ENCODE peak calls at places on chromosome 17, in eight cellular contexts. One of them, this sample, is unnamed.

GRCh38 chr17:7884581-7885356 is 3.8 kb upstream of the CHD3 start:
- DNase-seq in endodermal cell: peak; percentile 65
- DNase-seq in neural progenitor cell: peak; percentile 48
- DNase-seq in CD4-positive, alpha-beta T cell: peak; percentile 34
- DNase-seq in ovary: peak; percentile 34
- DNase-seq in effector memory CD4-positive, alpha-beta T cell: peak; percentile 43
- DNase-seq in pancreas: no peak
- DNase-seq in CD4-positive, CD25-positive, alpha-beta regulatory T cell: peak; percentile 36
- DNase-seq in this sample: peak; percentile 22

GRCh38 chr17:48113201-48113676 is 5.7 kb downstream of the SNX11 start:
- DNase-seq in endodermal cell: no peak
- DNase-seq in CD4-positive, CD25-positive, alpha-beta regulatory T cell: peak; percentile 87
- DNase-seq in ovary: no peak
- DNase-seq in neural progenitor cell: no peak
- DNase-seq in CD4-positive, alpha-beta T cell: peak; percentile 61
- DNase-seq in pancreas: no peak
- DNase-seq in effector memory CD4-positive, alpha-beta T cell: no peak
- DNase-seq in this sample: peak; percentile 57

GRCh38 chr17:31251075-31251474 is 46.0 kb downstream of the OMG start:
- DNase-seq in CD4-positive, CD25-positive, alpha-beta regulatory T cell: no peak
- DNase-seq in ovary: no peak
- DNase-seq in pancreas: no peak
- DNase-seq in neural progenitor cell: no peak
- DNase-seq in CD4-positive, alpha-beta T cell: no peak
- DNase-seq in effector memory CD4-positive, alpha-beta T cell: no peak
- DNase-seq in endodermal cell: no peak
- DNase-seq in this sample: no peak

GRCh38 chr17:10169274-10169673 is 29.1 kb downstream of the GAS7 start:
- DNase-seq in CD4-positive, CD25-positive, alpha-beta regulatory T cell: no peak
- DNase-seq in pancreas: no peak
- DNase-seq in neural progenitor cell: no peak
- DNase-seq in endodermal cell: no peak
- DNase-seq in ovary: no peak
- DNase-seq in effector memory CD4-positive, alpha-beta T cell: no peak
- DNase-seq in CD4-positive, alpha-beta T cell: no peak
- DNase-seq in this sample: no peak

GRCh38 chr17:80989586-80989913 is 2.1 kb upstream of the CHMP6 start:
- DNase-seq in CD4-positive, CD25-positive, alpha-beta regulatory T cell: no peak
- DNase-seq in effector memory CD4-positive, alpha-beta T cell: no peak
- DNase-seq in CD4-positive, alpha-beta T cell: no peak
- DNase-seq in pancreas: no peak
- DNase-seq in neural progenitor cell: no peak
- DNase-seq in ovary: no peak
- DNase-seq in endodermal cell: no peak
- DNase-seq in this sample: no peak

GRCh38 chr17:4187076-4187475 is 44.1 kb downstream of the CYB5D2 start:
- DNase-seq in CD4-positive, alpha-beta T cell: no peak
- DNase-seq in pancreas: no peak
- DNase-seq in endodermal cell: peak; percentile 88
- DNase-seq in effector memory CD4-positive, alpha-beta T cell: no peak
- DNase-seq in neural progenitor cell: peak; percentile 20
- DNase-seq in ovary: peak; percentile 66
- DNase-seq in CD4-positive, CD25-positive, alpha-beta regulatory T cell: no peak
- DNase-seq in this sample: no peak

GRCh38 chr17:21278304-21279197 is 6.0 kb upstream of the MAP2K3 start:
- DNase-seq in CD4-positive, CD25-positive, alpha-beta regulatory T cell: peak; percentile 92
- DNase-seq in endodermal cell: no peak
- DNase-seq in neural progenitor cell: no peak
- DNase-seq in pancreas: peak; percentile 49
- DNase-seq in effector memory CD4-positive, alpha-beta T cell: no peak
- DNase-seq in ovary: no peak
- DNase-seq in CD4-positive, alpha-beta T cell: peak; percentile 60
- DNase-seq in this sample: no peak

GRCh38 chr17:27446569-27447301 is 9.5 kb upstream of the KSR1 start:
- DNase-seq in CD4-positive, CD25-positive, alpha-beta regulatory T cell: no peak
- DNase-seq in endodermal cell: no peak
- DNase-seq in neural progenitor cell: no peak
- DNase-seq in pancreas: no peak
- DNase-seq in effector memory CD4-positive, alpha-beta T cell: no peak
- DNase-seq in CD4-positive, alpha-beta T cell: no peak
- DNase-seq in ovary: no peak
- DNase-seq in this sample: no peak

GRCh38 chr17:48520631-48521045 is 10.2 kb downstream of the HOXB1 start:
- DNase-seq in neural progenitor cell: peak; percentile 68
- DNase-seq in effector memory CD4-positive, alpha-beta T cell: no peak
- DNase-seq in pancreas: no peak
- DNase-seq in CD4-positive, CD25-positive, alpha-beta regulatory T cell: no peak
- DNase-seq in endodermal cell: peak; percentile 68
- DNase-seq in CD4-positive, alpha-beta T cell: no peak
- DNase-seq in ovary: no peak
- DNase-seq in this sample: no peak

GRCh38 chr17:32822996-32823395 is 53.9 kb downstream of the MYO1D start:
- DNase-seq in endodermal cell: no peak
- DNase-seq in CD4-positive, alpha-beta T cell: no peak
- DNase-seq in CD4-positive, CD25-positive, alpha-beta regulatory T cell: no peak
- DNase-seq in effector memory CD4-positive, alpha-beta T cell: no peak
- DNase-seq in neural progenitor cell: no peak
- DNase-seq in ovary: no peak
- DNase-seq in pancreas: no peak
- DNase-seq in this sample: no peak

GRCh38 chr17:31148205-31148604 is 53.4 kb downstream of the NF1 start:
- DNase-seq in CD4-positive, alpha-beta T cell: no peak
- DNase-seq in endodermal cell: no peak
- DNase-seq in ovary: no peak
- DNase-seq in effector memory CD4-positive, alpha-beta T cell: no peak
- DNase-seq in neural progenitor cell: no peak
- DNase-seq in CD4-positive, CD25-positive, alpha-beta regulatory T cell: no peak
- DNase-seq in pancreas: no peak
- DNase-seq in this sample: no peak

GRCh38 chr17:28145348-28145747 is 102.9 kb downstream of the NLK start:
- DNase-seq in CD4-positive, CD25-positive, alpha-beta regulatory T cell: no peak
- DNase-seq in effector memory CD4-positive, alpha-beta T cell: no peak
- DNase-seq in pancreas: no peak
- DNase-seq in ovary: no peak
- DNase-seq in neural progenitor cell: no peak
- DNase-seq in endodermal cell: no peak
- DNase-seq in CD4-positive, alpha-beta T cell: no peak
- DNase-seq in this sample: no peak

GRCh38 chr17:35865412-35866355 is 3.0 kb downstream of the HEATR9 start:
- DNase-seq in pancreas: no peak
- DNase-seq in ovary: no peak
- DNase-seq in CD4-positive, alpha-beta T cell: no peak
- DNase-seq in effector memory CD4-positive, alpha-beta T cell: no peak
- DNase-seq in neural progenitor cell: no peak
- DNase-seq in endodermal cell: no peak
- DNase-seq in CD4-positive, CD25-positive, alpha-beta regulatory T cell: no peak
- DNase-seq in this sample: no peak

GRCh38 chr17:6077746-6078145 is 7.6 kb downstream of the WSCD1 start:
- DNase-seq in effector memory CD4-positive, alpha-beta T cell: no peak
- DNase-seq in neural progenitor cell: peak; percentile 81
- DNase-seq in CD4-positive, CD25-positive, alpha-beta regulatory T cell: no peak
- DNase-seq in ovary: no peak
- DNase-seq in pancreas: no peak
- DNase-seq in CD4-positive, alpha-beta T cell: no peak
- DNase-seq in endodermal cell: no peak
- DNase-seq in this sample: no peak

DNA sequence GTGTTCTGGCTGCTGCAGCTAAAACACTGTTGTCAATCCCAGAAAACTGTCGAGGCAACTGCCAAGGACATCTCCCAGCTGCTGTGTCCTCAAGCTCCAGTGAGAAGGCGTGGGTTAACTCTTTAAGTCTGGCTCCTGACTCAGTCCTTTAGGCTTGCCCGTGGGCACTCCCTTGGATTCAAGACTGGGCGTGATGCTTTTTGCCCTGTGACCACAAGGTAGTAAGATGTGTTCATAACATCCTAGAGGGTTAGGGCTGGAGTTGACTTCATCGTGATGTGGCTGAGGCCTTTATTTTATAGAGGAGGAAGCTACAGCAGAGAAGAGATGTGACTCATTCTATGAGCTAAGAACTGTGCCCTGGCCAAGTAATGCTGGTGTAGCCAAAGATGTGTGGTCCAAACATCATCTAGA is 50.9 kb upstream of the TEKT3 start:
- DNase-seq in CD4-positive, CD25-positive, alpha-beta regulatory T cell: no peak
- DNase-seq in neural progenitor cell: no peak
- DNase-seq in pancreas: no peak
- DNase-seq in endodermal cell: no peak
- DNase-seq in CD4-positive, alpha-beta T cell: no peak
- DNase-seq in ovary: no peak
- DNase-seq in effector memory CD4-positive, alpha-beta T cell: no peak
- DNase-seq in this sample: no peak
- H3K27me3 ChIP-seq in CD4-positive, CD25-positive, alpha-beta regulatory T cell: peaks cover 5% of the 10 kb centered on the region
- H3K27me3 ChIP-seq in neural progenitor cell: no peaks in the 10 kb centered on the region
- H3K27me3 ChIP-seq in pancreas: no peaks in the 10 kb centered on the region
- H3K27me3 ChIP-seq in endodermal cell: no peaks in the 10 kb centered on the region
- H3K27me3 ChIP-seq in CD4-positive, alpha-beta T cell: peaks cover 4% of the 10 kb centered on the region
- H3K27me3 ChIP-seq in ovary: no peaks in the 10 kb centered on the region
- H3K27me3 ChIP-seq in effector memory CD4-positive, alpha-beta T cell: no peaks in the 10 kb centered on the region
- H3K27me3 ChIP-seq in this sample: no peaks in the 10 kb centered on the region

DNA sequence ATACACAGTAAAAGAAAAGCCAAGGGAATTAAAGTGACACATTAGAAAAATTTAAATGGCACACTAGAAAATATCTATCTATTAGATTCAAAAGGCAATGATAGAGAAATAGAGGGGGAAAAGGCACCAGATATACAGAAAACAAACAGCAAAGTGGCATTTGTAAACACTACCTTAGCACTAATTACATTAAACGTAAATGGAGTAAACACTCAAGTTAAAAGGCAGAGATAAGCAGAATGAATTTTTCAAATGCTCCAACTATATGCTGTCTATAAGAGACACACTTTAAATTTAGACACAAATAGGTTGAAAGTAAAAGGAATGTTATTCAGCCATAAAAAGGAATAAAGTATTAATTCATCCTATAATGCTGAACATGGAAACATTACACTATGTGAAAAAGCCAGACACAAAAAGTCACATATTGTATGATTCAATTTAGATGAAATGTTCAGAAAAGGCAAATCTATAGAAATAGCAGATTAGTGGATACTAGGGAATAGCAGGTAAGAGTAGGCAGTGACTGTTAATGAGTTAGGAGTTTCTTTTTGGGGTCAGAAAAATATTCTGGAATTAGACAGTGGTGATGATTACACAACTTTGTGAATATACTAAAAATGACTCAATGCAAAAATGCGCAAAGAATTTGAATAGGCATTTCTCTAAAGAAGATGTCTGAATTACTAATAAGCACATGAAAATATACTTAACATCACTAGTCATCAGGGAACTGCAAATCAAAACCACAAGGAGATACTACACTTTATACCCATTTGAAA is 92.4 kb downstream of the BRIP1 start:
- DNase-seq in endodermal cell: no peak
- DNase-seq in effector memory CD4-positive, alpha-beta T cell: no peak
- DNase-seq in ovary: no peak
- DNase-seq in neural progenitor cell: no peak
- DNase-seq in CD4-positive, CD25-positive, alpha-beta regulatory T cell: no peak
- DNase-seq in CD4-positive, alpha-beta T cell: no peak
- DNase-seq in pancreas: no peak
- DNase-seq in this sample: no peak
- H3K27me3 ChIP-seq in endodermal cell: no peaks in the 10 kb centered on the region
- H3K27me3 ChIP-seq in effector memory CD4-positive, alpha-beta T cell: no peaks in the 10 kb centered on the region
- H3K27me3 ChIP-seq in ovary: no peaks in the 10 kb centered on the region
- H3K27me3 ChIP-seq in neural progenitor cell: no peaks in the 10 kb centered on the region
- H3K27me3 ChIP-seq in CD4-positive, CD25-positive, alpha-beta regulatory T cell: no peaks in the 10 kb centered on the region
- H3K27me3 ChIP-seq in CD4-positive, alpha-beta T cell: no peaks in the 10 kb centered on the region
- H3K27me3 ChIP-seq in pancreas: no peaks in the 10 kb centered on the region
- H3K27me3 ChIP-seq in this sample: no peaks in the 10 kb centered on the region

GRCh38 chr17:79361221-79361734 is 249.6 kb downstream of the RBFOX3 start:
- DNase-seq in effector memory CD4-positive, alpha-beta T cell: no peak
- DNase-seq in pancreas: no peak
- DNase-seq in neural progenitor cell: no peak
- DNase-seq in endodermal cell: no peak
- DNase-seq in CD4-positive, CD25-positive, alpha-beta regulatory T cell: no peak
- DNase-seq in CD4-positive, alpha-beta T cell: no peak
- DNase-seq in ovary: no peak
- DNase-seq in this sample: no peak
- H3K27me3 ChIP-seq in effector memory CD4-positive, alpha-beta T cell: no peaks in the 10 kb centered on the region
- H3K27me3 ChIP-seq in pancreas: no peaks in the 10 kb centered on the region
- H3K27me3 ChIP-seq in neural progenitor cell: no peaks in the 10 kb centered on the region
- H3K27me3 ChIP-seq in endodermal cell: no peaks in the 10 kb centered on the region
- H3K27me3 ChIP-seq in CD4-positive, CD25-positive, alpha-beta regulatory T cell: no peaks in the 10 kb centered on the region
- H3K27me3 ChIP-seq in CD4-positive, alpha-beta T cell: peaks cover 12% of the 10 kb centered on the region
- H3K27me3 ChIP-seq in ovary: no peaks in the 10 kb centered on the region
- H3K27me3 ChIP-seq in this sample: peaks cover 1% of the 10 kb centered on the region

GRCh38 chr17:57720636-57721035 is 24.5 kb downstream of the CCDC182 start:
- DNase-seq in CD4-positive, alpha-beta T cell: no peak
- DNase-seq in endodermal cell: no peak
- DNase-seq in pancreas: no peak
- DNase-seq in neural progenitor cell: no peak
- DNase-seq in effector memory CD4-positive, alpha-beta T cell: no peak
- DNase-seq in CD4-positive, CD25-positive, alpha-beta regulatory T cell: no peak
- DNase-seq in ovary: no peak
- DNase-seq in this sample: no peak
- H3K27me3 ChIP-seq in CD4-positive, alpha-beta T cell: peaks cover 16% of the 10 kb centered on the region
- H3K27me3 ChIP-seq in endodermal cell: peaks cover 9% of the 10 kb centered on the region
- H3K27me3 ChIP-seq in pancreas: no peaks in the 10 kb centered on the region
- H3K27me3 ChIP-seq in neural progenitor cell: peaks cover 12% of the 10 kb centered on the region
- H3K27me3 ChIP-seq in effector memory CD4-positive, alpha-beta T cell: no peaks in the 10 kb centered on the region
- H3K27me3 ChIP-seq in CD4-positive, CD25-positive, alpha-beta regulatory T cell: peaks cover 1% of the 10 kb centered on the region
- H3K27me3 ChIP-seq in ovary: no peaks in the 10 kb centered on the region
- H3K27me3 ChIP-seq in this sample: no peaks in the 10 kb centered on the region